ENCODE peak calls at places on chromosome 1, in six cellular contexts. One of them, this sample, is unnamed.
A peak's percentile ranks its signal among the peaks of the same experiment; 100 is the strongest.

GRCh38 chr1:220067246-220068204 is 21.2 kb upstream of the EPRS1 start:
- DNase-seq in CD8-positive, alpha-beta memory T cell: no peak
- DNase-seq in transverse colon: no peak
- DNase-seq in Peyer's patch: no peak
- DNase-seq in body of pancreas: no peak
- DNase-seq in CD8-positive, alpha-beta T cell: no peak
- DNase-seq in this sample: no peak

GRCh38 chr1:212482006-212482351 is 49.3 kb downstream of the NENF start:
- DNase-seq in CD8-positive, alpha-beta memory T cell: no peak
- DNase-seq in transverse colon: no peak
- DNase-seq in Peyer's patch: no peak
- DNase-seq in body of pancreas: no peak
- DNase-seq in CD8-positive, alpha-beta T cell: no peak
- DNase-seq in this sample: no peak

GRCh38 chr1:178540646-178541045 is 27.7 kb downstream of the TEX35 start:
- DNase-seq in CD8-positive, alpha-beta memory T cell: no peak
- DNase-seq in transverse colon: no peak
- DNase-seq in Peyer's patch: no peak
- DNase-seq in body of pancreas: no peak
- DNase-seq in CD8-positive, alpha-beta T cell: no peak
- DNase-seq in this sample: no peak

GRCh38 chr1:201887116-201887866 is 1.4 kb upstream of the SHISA4 start:
- DNase-seq in CD8-positive, alpha-beta memory T cell: no peak
- DNase-seq in transverse colon: no peak
- DNase-seq in Peyer's patch: no peak
- DNase-seq in body of pancreas: no peak
- DNase-seq in CD8-positive, alpha-beta T cell: no peak
- DNase-seq in this sample: no peak

GRCh38 chr1:154342836-154343472 is 17.6 kb downstream of the ATP8B2 start:
- DNase-seq in CD8-positive, alpha-beta memory T cell: peak; percentile 79
- DNase-seq in transverse colon: peak; percentile 61
- DNase-seq in Peyer's patch: peak; percentile 89
- DNase-seq in body of pancreas: no peak
- DNase-seq in CD8-positive, alpha-beta T cell: peak; percentile 86
- DNase-seq in this sample: peak; percentile 70

GRCh38 chr1:223326776-223327175 is 37.2 kb downstream of the SUSD4 start:
- DNase-seq in CD8-positive, alpha-beta memory T cell: no peak
- DNase-seq in transverse colon: no peak
- DNase-seq in Peyer's patch: no peak
- DNase-seq in body of pancreas: no peak
- DNase-seq in CD8-positive, alpha-beta T cell: no peak
- DNase-seq in this sample: no peak

GRCh38 chr1:212219679-212220463 is 65.3 kb upstream of the PPP2R5A start:
- DNase-seq in CD8-positive, alpha-beta memory T cell: no peak
- DNase-seq in transverse colon: no peak
- DNase-seq in Peyer's patch: no peak
- DNase-seq in body of pancreas: no peak
- DNase-seq in CD8-positive, alpha-beta T cell: no peak
- DNase-seq in this sample: no peak

GRCh38 chr1:145796753-145797152 is 27.1 kb downstream of the RNF115 start:
- DNase-seq in CD8-positive, alpha-beta memory T cell: no peak
- DNase-seq in transverse colon: no peak
- DNase-seq in Peyer's patch: no peak
- DNase-seq in body of pancreas: no peak
- DNase-seq in CD8-positive, alpha-beta T cell: no peak
- DNase-seq in this sample: no peak

GRCh38 chr1:26786437-26787380 is 1.0 kb upstream of the PIGV start:
- DNase-seq in CD8-positive, alpha-beta memory T cell: no peak
- DNase-seq in transverse colon: peak; percentile 62
- DNase-seq in Peyer's patch: peak; percentile 73
- DNase-seq in body of pancreas: peak; percentile 59
- DNase-seq in CD8-positive, alpha-beta T cell: peak; percentile 35
- DNase-seq in this sample: peak; percentile 68
- H3K4me1 ChIP-seq in CD8-positive, alpha-beta memory T cell: peaks cover 69% of the 10 kb centered on the region
- H3K4me1 ChIP-seq in transverse colon: peaks cover 20% of the 10 kb centered on the region
- H3K4me1 ChIP-seq in Peyer's patch: peaks cover 22% of the 10 kb centered on the region
- H3K4me1 ChIP-seq in body of pancreas: peaks cover 45% of the 10 kb centered on the region
- H3K4me1 ChIP-seq in CD8-positive, alpha-beta T cell: peaks cover 52% of the 10 kb centered on the region
- H3K4me1 ChIP-seq in this sample: peaks cover 49% of the 10 kb centered on the region

GRCh38 chr1:37998913-37999433 is 6.3 kb downstream of the FHL3 start:
- DNase-seq in CD8-positive, alpha-beta memory T cell: no peak
- DNase-seq in transverse colon: no peak
- DNase-seq in Peyer's patch: no peak
- DNase-seq in body of pancreas: no peak
- DNase-seq in CD8-positive, alpha-beta T cell: no peak
- DNase-seq in this sample: peak; percentile 46

GRCh38 chr1:37999434-38000232 is 5.7 kb downstream of the FHL3 start:
- DNase-seq in CD8-positive, alpha-beta memory T cell: no peak
- DNase-seq in transverse colon: no peak
- DNase-seq in Peyer's patch: no peak
- DNase-seq in body of pancreas: peak; percentile 72
- DNase-seq in CD8-positive, alpha-beta T cell: no peak
- DNase-seq in this sample: no peak

GRCh38 chr1:37998089-37998808 is 7.1 kb downstream of the FHL3 start:
- DNase-seq in CD8-positive, alpha-beta memory T cell: no peak
- DNase-seq in transverse colon: no peak
- DNase-seq in Peyer's patch: no peak
- DNase-seq in body of pancreas: no peak
- DNase-seq in CD8-positive, alpha-beta T cell: no peak
- DNase-seq in this sample: no peak

GRCh38 chr1:38000233-38000528 is 5.1 kb downstream of the FHL3 start:
- DNase-seq in CD8-positive, alpha-beta memory T cell: no peak
- DNase-seq in transverse colon: no peak
- DNase-seq in Peyer's patch: no peak
- DNase-seq in body of pancreas: no peak
- DNase-seq in CD8-positive, alpha-beta T cell: no peak
- DNase-seq in this sample: no peak

DNA sequence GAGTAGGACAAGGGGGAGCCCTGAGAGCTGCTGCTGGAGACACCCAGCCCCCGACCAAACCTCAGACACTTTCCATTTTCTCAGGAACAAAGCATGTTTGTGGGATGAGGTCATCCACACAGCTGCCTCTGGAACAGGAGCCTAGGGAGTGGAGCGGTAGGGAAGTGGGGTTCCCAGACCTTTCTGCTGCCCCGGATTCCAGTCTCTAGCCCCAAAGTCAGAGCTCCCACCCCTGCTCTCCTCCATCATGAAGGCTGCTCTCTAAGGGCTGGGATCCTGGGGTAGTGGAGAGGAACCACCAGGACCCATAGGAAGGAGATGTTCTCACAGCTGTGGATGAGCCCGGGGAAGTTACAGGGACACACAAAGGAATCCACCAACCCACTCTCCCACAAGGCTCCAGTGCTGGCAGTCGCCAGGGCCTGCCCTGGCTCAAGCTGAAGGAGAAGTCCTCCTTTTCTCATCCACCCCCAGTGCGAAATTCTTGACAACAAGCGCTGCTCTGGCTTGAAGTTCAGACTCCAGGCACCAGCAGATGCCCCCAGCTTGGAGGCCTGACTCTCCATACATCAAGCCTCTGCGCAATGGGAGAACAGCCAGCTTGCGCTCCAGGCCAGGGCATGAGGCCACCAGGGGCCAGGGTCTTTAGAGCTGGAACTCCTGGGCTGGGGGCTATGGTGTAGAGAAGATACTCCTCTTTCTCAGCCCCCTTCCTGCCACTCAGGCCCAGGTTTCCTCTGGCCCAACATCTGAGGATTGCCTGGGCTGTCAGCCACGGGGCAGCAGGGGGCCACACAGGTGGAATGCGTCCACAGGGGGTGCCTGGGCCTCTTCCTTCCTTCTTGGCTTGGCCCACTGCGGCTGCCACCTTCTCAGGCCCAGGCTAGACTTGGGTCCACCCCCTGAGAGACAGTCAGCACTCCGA is 4.5 kb downstream of the FHL3 start:
- DNase-seq in CD8-positive, alpha-beta memory T cell: no peak
- DNase-seq in transverse colon: no peak
- DNase-seq in Peyer's patch: no peak
- DNase-seq in body of pancreas: peak; percentile 25
- DNase-seq in CD8-positive, alpha-beta T cell: no peak
- DNase-seq in this sample: no peak
- H3K4me3 ChIP-seq in CD8-positive, alpha-beta memory T cell: no peak overlapping the region
- H3K4me3 ChIP-seq in transverse colon: no peak overlapping the region
- H3K4me3 ChIP-seq in Peyer's patch: no peak overlapping the region
- H3K4me3 ChIP-seq in body of pancreas: no peak overlapping the region
- H3K4me3 ChIP-seq in CD8-positive, alpha-beta T cell: no peak overlapping the region
- H3K4me3 ChIP-seq in this sample: no peak overlapping the region

DNA sequence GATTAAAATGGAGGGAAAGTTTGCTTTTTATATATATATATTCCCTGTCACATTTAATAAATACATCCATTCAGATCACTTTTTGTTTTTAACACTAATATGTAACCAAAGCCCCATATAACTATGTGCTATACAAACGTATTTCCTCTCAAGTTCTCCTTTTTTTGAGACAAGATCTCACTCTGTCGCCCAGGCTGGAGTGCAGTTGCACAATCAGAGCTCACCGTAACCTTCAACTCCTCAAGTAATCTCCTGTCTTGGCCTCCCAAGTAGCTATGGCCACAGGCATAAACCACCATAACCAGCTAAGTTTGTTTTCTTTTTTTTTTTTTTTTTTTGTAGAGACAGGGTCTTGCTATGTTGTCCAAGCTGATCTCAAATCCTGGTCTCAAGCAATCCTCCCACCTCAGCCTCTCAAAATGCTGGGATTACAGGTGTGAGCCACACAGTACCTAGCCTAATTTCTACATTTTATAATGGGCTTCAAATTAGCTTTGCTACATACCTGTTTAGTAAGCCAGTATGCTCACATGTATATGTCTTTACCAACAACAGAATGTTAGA is 120.0 kb downstream of the TGFBR3 start:
- DNase-seq in CD8-positive, alpha-beta memory T cell: no peak
- DNase-seq in transverse colon: no peak
- DNase-seq in Peyer's patch: no peak
- DNase-seq in body of pancreas: no peak
- DNase-seq in CD8-positive, alpha-beta T cell: no peak
- DNase-seq in this sample: no peak
- H3K4me1 ChIP-seq in CD8-positive, alpha-beta memory T cell: no peaks in the 10 kb centered on the region
- H3K4me1 ChIP-seq in transverse colon: peaks cover 5% of the 10 kb centered on the region
- H3K4me1 ChIP-seq in Peyer's patch: no peaks in the 10 kb centered on the region
- H3K4me1 ChIP-seq in body of pancreas: peaks cover 25% of the 10 kb centered on the region
- H3K4me1 ChIP-seq in CD8-positive, alpha-beta T cell: no peaks in the 10 kb centered on the region
- H3K4me1 ChIP-seq in this sample: no peaks in the 10 kb centered on the region

GRCh38 chr1:34262023-34262422 is 85.3 kb downstream of the C1orf94 start:
- DNase-seq in CD8-positive, alpha-beta memory T cell: no peak
- DNase-seq in transverse colon: no peak
- DNase-seq in Peyer's patch: no peak
- DNase-seq in body of pancreas: no peak
- DNase-seq in CD8-positive, alpha-beta T cell: no peak
- DNase-seq in this sample: no peak

GRCh38 chr1:34263411-34263810 is 86.7 kb downstream of the C1orf94 start:
- DNase-seq in CD8-positive, alpha-beta memory T cell: no peak
- DNase-seq in transverse colon: no peak
- DNase-seq in Peyer's patch: no peak
- DNase-seq in body of pancreas: no peak
- DNase-seq in CD8-positive, alpha-beta T cell: no peak
- DNase-seq in this sample: no peak

GRCh38 chr1:34265396-34265795 is 88.7 kb downstream of the C1orf94 start:
- DNase-seq in CD8-positive, alpha-beta memory T cell: no peak
- DNase-seq in transverse colon: no peak
- DNase-seq in Peyer's patch: no peak
- DNase-seq in body of pancreas: no peak
- DNase-seq in CD8-positive, alpha-beta T cell: no peak
- DNase-seq in this sample: no peak

GRCh38 chr1:34262454-34262853 is 85.7 kb downstream of the C1orf94 start:
- DNase-seq in CD8-positive, alpha-beta memory T cell: no peak
- DNase-seq in transverse colon: no peak
- DNase-seq in Peyer's patch: no peak
- DNase-seq in body of pancreas: no peak
- DNase-seq in CD8-positive, alpha-beta T cell: no peak
- DNase-seq in this sample: no peak

DNA sequence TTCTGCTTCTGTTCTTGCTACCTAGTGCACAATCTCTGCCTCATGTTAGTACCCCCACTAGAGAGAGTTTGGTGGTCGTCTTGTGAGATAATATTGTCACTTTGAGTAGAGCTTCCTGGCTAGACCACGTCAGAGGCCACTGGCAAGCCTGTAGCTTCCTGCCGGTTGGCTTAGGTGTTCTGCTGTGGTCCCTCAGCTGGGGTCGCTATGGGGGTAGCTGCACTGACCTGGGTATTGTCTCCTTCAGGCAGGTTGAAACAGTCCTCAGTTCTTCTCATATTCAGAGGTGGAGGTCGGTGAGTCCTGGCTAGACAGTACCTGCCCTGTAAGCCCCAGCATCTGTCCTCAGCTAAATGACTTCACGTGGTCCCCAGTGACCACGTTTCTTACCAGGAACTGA is 86.2 kb downstream of the C1orf94 start:
- DNase-seq in CD8-positive, alpha-beta memory T cell: no peak
- DNase-seq in transverse colon: no peak
- DNase-seq in Peyer's patch: no peak
- DNase-seq in body of pancreas: no peak
- DNase-seq in CD8-positive, alpha-beta T cell: no peak
- DNase-seq in this sample: no peak
- H3K4me3 ChIP-seq in CD8-positive, alpha-beta memory T cell: no peak overlapping the region
- H3K4me3 ChIP-seq in transverse colon: no peak overlapping the region
- H3K4me3 ChIP-seq in Peyer's patch: no peak overlapping the region
- H3K4me3 ChIP-seq in body of pancreas: no peak overlapping the region
- H3K4me3 ChIP-seq in CD8-positive, alpha-beta T cell: no peak overlapping the region
- H3K4me3 ChIP-seq in this sample: no peak overlapping the region

This sample was measured in mucosa of descending colon.